ENCODE peak calls at places on chromosomes 16 and 17, in five cellular contexts. One of them, this sample, is unnamed.

GRCh38 chr17:3529817-3530741 is 27.5 kb downstream of the TRPV3 start:
- DNase-seq in activated T-helper 1 cell treated with anti-CD3 and anti-CD28 coated beads, Interleukin-2, amount 50 U/mL, for 16 hours: no peak
- DNase-seq in adrenal gland: peak; percentile 18
- DNase-seq in ovary: peak; percentile 92
- DNase-seq in ecto neural progenitor cell: peak; percentile 89
- DNase-seq in this sample: no peak

GRCh38 chr16:8634991-8635736 is 13.7 kb downstream of the METTL22 start:
- DNase-seq in activated T-helper 1 cell treated with anti-CD3 and anti-CD28 coated beads, Interleukin-2, amount 50 U/mL, for 16 hours: no peak
- DNase-seq in adrenal gland: peak; percentile 26
- DNase-seq in ovary: no peak
- DNase-seq in ecto neural progenitor cell: peak; percentile 71
- DNase-seq in this sample: no peak

GRCh38 chr17:12357600-12357999 is 308.1 kb upstream of the MYOCD start:
- DNase-seq in activated T-helper 1 cell treated with anti-CD3 and anti-CD28 coated beads, Interleukin-2, amount 50 U/mL, for 16 hours: no peak
- DNase-seq in adrenal gland: no peak
- DNase-seq in ovary: no peak
- DNase-seq in ecto neural progenitor cell: no peak
- DNase-seq in this sample: no peak

GRCh38 chr17:81386646-81387234 is 8.5 kb upstream of the BAHCC1 start:
- DNase-seq in activated T-helper 1 cell treated with anti-CD3 and anti-CD28 coated beads, Interleukin-2, amount 50 U/mL, for 16 hours: no peak
- DNase-seq in adrenal gland: no peak
- DNase-seq in ovary: peak; percentile 79
- DNase-seq in ecto neural progenitor cell: peak; percentile 84
- DNase-seq in this sample: no peak

GRCh38 chr16:69724414-69724873 is 1.9 kb downstream of the NQO1 start:
- DNase-seq in activated T-helper 1 cell treated with anti-CD3 and anti-CD28 coated beads, Interleukin-2, amount 50 U/mL, for 16 hours: no peak
- DNase-seq in adrenal gland: no peak
- DNase-seq in ovary: no peak
- DNase-seq in ecto neural progenitor cell: no peak
- DNase-seq in this sample: no peak

GRCh38 chr17:39791296-39791992 is 53.7 kb downstream of the GRB7 start:
- DNase-seq in activated T-helper 1 cell treated with anti-CD3 and anti-CD28 coated beads, Interleukin-2, amount 50 U/mL, for 16 hours: no peak
- DNase-seq in adrenal gland: no peak
- DNase-seq in ovary: no peak
- DNase-seq in ecto neural progenitor cell: no peak
- DNase-seq in this sample: no peak

GRCh38 chr16:11677451-11677951 is 9.2 kb downstream of the SNN start:
- DNase-seq in activated T-helper 1 cell treated with anti-CD3 and anti-CD28 coated beads, Interleukin-2, amount 50 U/mL, for 16 hours: no peak
- DNase-seq in adrenal gland: no peak
- DNase-seq in ovary: peak; percentile 23
- DNase-seq in ecto neural progenitor cell: no peak
- DNase-seq in this sample: no peak

GRCh38 chr16:363110-364090 is 6.9 kb downstream of the MRPL28 start:
- DNase-seq in activated T-helper 1 cell treated with anti-CD3 and anti-CD28 coated beads, Interleukin-2, amount 50 U/mL, for 16 hours: no peak
- DNase-seq in adrenal gland: no peak
- DNase-seq in ovary: no peak
- DNase-seq in ecto neural progenitor cell: no peak
- DNase-seq in this sample: no peak

GRCh38 chr17:45227631-45228120 is 6.0 kb downstream of the FMNL1 start:
- DNase-seq in activated T-helper 1 cell treated with anti-CD3 and anti-CD28 coated beads, Interleukin-2, amount 50 U/mL, for 16 hours: no peak
- DNase-seq in adrenal gland: no peak
- DNase-seq in ovary: no peak
- DNase-seq in ecto neural progenitor cell: no peak
- DNase-seq in this sample: no peak

GRCh38 chr16:25367773-25368172 is 110.1 kb upstream of the ZKSCAN2 start:
- DNase-seq in activated T-helper 1 cell treated with anti-CD3 and anti-CD28 coated beads, Interleukin-2, amount 50 U/mL, for 16 hours: no peak
- DNase-seq in adrenal gland: no peak
- DNase-seq in ovary: no peak
- DNase-seq in ecto neural progenitor cell: no peak
- DNase-seq in this sample: no peak

GRCh38 chr16:11085025-11085485 is 140.7 kb downstream of the CLEC16A start:
- DNase-seq in activated T-helper 1 cell treated with anti-CD3 and anti-CD28 coated beads, Interleukin-2, amount 50 U/mL, for 16 hours: no peak
- DNase-seq in adrenal gland: peak; percentile 26
- DNase-seq in ovary: no peak
- DNase-seq in ecto neural progenitor cell: no peak
- DNase-seq in this sample: no peak

GRCh38 chr16:82917886-82918595 is 291.3 kb downstream of the CDH13 start:
- DNase-seq in activated T-helper 1 cell treated with anti-CD3 and anti-CD28 coated beads, Interleukin-2, amount 50 U/mL, for 16 hours: no peak
- DNase-seq in adrenal gland: no peak
- DNase-seq in ovary: no peak
- DNase-seq in ecto neural progenitor cell: no peak
- DNase-seq in this sample: no peak

GRCh38 chr17:59361386-59361785 is 29.9 kb downstream of the YPEL2 start:
- DNase-seq in activated T-helper 1 cell treated with anti-CD3 and anti-CD28 coated beads, Interleukin-2, amount 50 U/mL, for 16 hours: no peak
- DNase-seq in adrenal gland: peak; percentile 31
- DNase-seq in ovary: no peak
- DNase-seq in ecto neural progenitor cell: no peak
- DNase-seq in this sample: no peak

GRCh38 chr16:52861614-52862022 is 191.1 kb downstream of the CHD9NB start:
- DNase-seq in activated T-helper 1 cell treated with anti-CD3 and anti-CD28 coated beads, Interleukin-2, amount 50 U/mL, for 16 hours: no peak
- DNase-seq in adrenal gland: no peak
- DNase-seq in ovary: no peak
- DNase-seq in ecto neural progenitor cell: no peak
- DNase-seq in this sample: no peak

GRCh38 chr17:77095461-77095860 is 45.3 kb upstream of the SEC14L1 start:
- DNase-seq in activated T-helper 1 cell treated with anti-CD3 and anti-CD28 coated beads, Interleukin-2, amount 50 U/mL, for 16 hours: no peak
- DNase-seq in adrenal gland: no peak
- DNase-seq in ovary: no peak
- DNase-seq in ecto neural progenitor cell: no peak
- DNase-seq in this sample: no peak

GRCh38 chr16:19884021-19884485 is 595 bp downstream of the GPRC5B start:
- DNase-seq in activated T-helper 1 cell treated with anti-CD3 and anti-CD28 coated beads, Interleukin-2, amount 50 U/mL, for 16 hours: no peak
- DNase-seq in adrenal gland: peak; percentile 31
- DNase-seq in ovary: peak; percentile 66
- DNase-seq in ecto neural progenitor cell: peak; percentile 62
- DNase-seq in this sample: no peak

GRCh38 chr17:15944720-15945492 is at the start of gene ADORA2B:
- DNase-seq in activated T-helper 1 cell treated with anti-CD3 and anti-CD28 coated beads, Interleukin-2, amount 50 U/mL, for 16 hours: no peak
- DNase-seq in adrenal gland: peak; percentile 64
- DNase-seq in ovary: peak; percentile 61
- DNase-seq in ecto neural progenitor cell: peak; percentile 90
- DNase-seq in this sample: no peak

GRCh38 chr17:44930667-44931066 is 15.4 kb upstream of the GFAP start:
- DNase-seq in activated T-helper 1 cell treated with anti-CD3 and anti-CD28 coated beads, Interleukin-2, amount 50 U/mL, for 16 hours: no peak
- DNase-seq in adrenal gland: no peak
- DNase-seq in ovary: no peak
- DNase-seq in ecto neural progenitor cell: no peak
- DNase-seq in this sample: no peak

GRCh38 chr16:87006789-87007745 is 310.1 kb downstream of the C16orf95 start:
- DNase-seq in activated T-helper 1 cell treated with anti-CD3 and anti-CD28 coated beads, Interleukin-2, amount 50 U/mL, for 16 hours: no peak
- DNase-seq in adrenal gland: no peak
- DNase-seq in ovary: no peak
- DNase-seq in ecto neural progenitor cell: no peak
- DNase-seq in this sample: no peak

GRCh38 chr16:80250376-80250775 is 290.4 kb upstream of the DYNLRB2 start:
- DNase-seq in activated T-helper 1 cell treated with anti-CD3 and anti-CD28 coated beads, Interleukin-2, amount 50 U/mL, for 16 hours: no peak
- DNase-seq in adrenal gland: no peak
- DNase-seq in ovary: no peak
- DNase-seq in ecto neural progenitor cell: no peak
- DNase-seq in this sample: no peak

GRCh38 chr16:22670551-22670970 is 143.4 kb upstream of the HS3ST2 start:
- DNase-seq in activated T-helper 1 cell treated with anti-CD3 and anti-CD28 coated beads, Interleukin-2, amount 50 U/mL, for 16 hours: no peak
- DNase-seq in adrenal gland: no peak
- DNase-seq in ovary: no peak
- DNase-seq in ecto neural progenitor cell: peak; percentile 87
- DNase-seq in this sample: no peak

GRCh38 chr17:2928294-2928890 is 132.2 kb downstream of the RAP1GAP2 start:
- DNase-seq in activated T-helper 1 cell treated with anti-CD3 and anti-CD28 coated beads, Interleukin-2, amount 50 U/mL, for 16 hours: no peak
- DNase-seq in adrenal gland: no peak
- DNase-seq in ovary: no peak
- DNase-seq in ecto neural progenitor cell: no peak
- DNase-seq in this sample: no peak

GRCh38 chr17:37131064-37131463 is 182.3 kb downstream of the AATF start:
- DNase-seq in activated T-helper 1 cell treated with anti-CD3 and anti-CD28 coated beads, Interleukin-2, amount 50 U/mL, for 16 hours: no peak
- DNase-seq in adrenal gland: no peak
- DNase-seq in ovary: no peak
- DNase-seq in ecto neural progenitor cell: no peak
- DNase-seq in this sample: no peak

GRCh38 chr16:56625943-56626654 is 518 bp downstream of the MT1E start:
- DNase-seq in activated T-helper 1 cell treated with anti-CD3 and anti-CD28 coated beads, Interleukin-2, amount 50 U/mL, for 16 hours: no peak
- DNase-seq in adrenal gland: peak; percentile 94
- DNase-seq in ovary: peak; percentile 82
- DNase-seq in ecto neural progenitor cell: no peak
- DNase-seq in this sample: no peak

GRCh38 chr17:82408288-82408937 is 9.7 kb upstream of the HEXD start:
- DNase-seq in activated T-helper 1 cell treated with anti-CD3 and anti-CD28 coated beads, Interleukin-2, amount 50 U/mL, for 16 hours: no peak
- DNase-seq in adrenal gland: no peak
- DNase-seq in ovary: no peak
- DNase-seq in ecto neural progenitor cell: no peak
- DNase-seq in this sample: no peak

GRCh38 chr17:78993981-78994671 is 14.4 kb upstream of the LGALS3BP start:
- DNase-seq in activated T-helper 1 cell treated with anti-CD3 and anti-CD28 coated beads, Interleukin-2, amount 50 U/mL, for 16 hours: no peak
- DNase-seq in adrenal gland: no peak
- DNase-seq in ovary: no peak
- DNase-seq in ecto neural progenitor cell: no peak
- DNase-seq in this sample: no peak